ENCODE peak calls at places on chromosomes 16 and 17, in six cellular contexts. B is T-helper 2 cell, U is A549, I is brain microvascular endothelial cell, V is RPMI7951, Z is AG08396. K is an unnamed sample.

GRCh38 chr16:89200124-89200849 is at the start of gene SLC22A31:
- DNase-seq in Z (peak), V (no peak), B (no peak), U (no peak), I (no peak), K (no peak)

GRCh38 chr17:55421179-55421934 is at the start of gene MMD:
- DNase-seq in I (no peak), Z (peak), V (no peak), U (peak), B (no peak), K (peak)

GRCh38 chr17:49687878-49688491 is 10.1 kb upstream of the SPOP start:
- DNase-seq in I (peak), U (no peak), V (peak), Z (no peak), B (peak), K (peak)

GRCh38 chr17:81890447-81891302 is 711 bp downstream of the ALYREF start:
- DNase-seq in U (no peak), I (no peak), B (no peak), V (no peak), Z (no peak), K (peak)

GRCh38 chr16:56245197-56245596 is 53.9 kb downstream of the GNAO1 start:
- DNase-seq in I (no peak), V (peak), Z (no peak), U (no peak), B (no peak), K (no peak)

GRCh38 chr16:84119368-84119767 is 2.6 kb upstream of the MBTPS1 start:
- DNase-seq in B (no peak), U (no peak), V (no peak), I (no peak), Z (no peak), K (no peak)

GRCh38 chr16:55508941-55509920 is at the start of gene LPCAT2:
- DNase-seq in B (no peak), U (peak), V (peak), Z (peak), I (peak), K (no peak)

GRCh38 chr17:58344047-58344790 is 7.8 kb downstream of the SUPT4H1 start:
- DNase-seq in B (peak), U (no peak), V (peak), Z (no peak), I (no peak), K (peak)

GRCh38 chr16:87465306-87465705 is 27.5 kb downstream of the ZCCHC14 start:
- DNase-seq in Z (peak), U (no peak), I (peak), B (no peak), V (peak), K (no peak)

GRCh38 chr16:10191096-10191495 is 8.9 kb upstream of the GRIN2A start:
- DNase-seq in B (no peak), I (no peak), V (no peak), U (no peak), Z (no peak), K (no peak)

GRCh38 chr16:83713597-83713996 is 94.2 kb upstream of the HSBP1 start:
- DNase-seq in Z (no peak), U (peak), I (no peak), B (no peak), V (peak), K (peak)

GRCh38 chr17:77526728-77527355 is 386.1 kb downstream of the SEC14L1 start:
- DNase-seq in U (no peak), V (no peak), B (no peak), I (no peak), Z (no peak), K (no peak)

GRCh38 chr17:73386561-73386960 is 74.8 kb upstream of the CDC42EP4 start:
- DNase-seq in Z (no peak), U (no peak), V (no peak), B (no peak), I (no peak), K (no peak)

GRCh38 chr17:4711671-4712111 is 1.3 kb downstream of the ARRB2 start:
- DNase-seq in Z (no peak), I (no peak), U (no peak), B (no peak), V (no peak), K (peak)

GRCh38 chr16:1183235-1183907 is 30.5 kb downstream of the CACNA1H start:
- DNase-seq in I (peak), U (peak), B (no peak), Z (peak), V (peak), K (no peak)

GRCh38 chr17:64653325-64653984 is 8.7 kb downstream of the SMURF2 start:
- DNase-seq in V (peak), Z (no peak), I (no peak), B (no peak), U (no peak), K (no peak)

GRCh38 chr16:85396879-85397871 is 215.9 kb upstream of the GSE1 start:
- DNase-seq in B (no peak), V (no peak), Z (no peak), I (no peak), U (no peak), K (peak)

GRCh38 chr17:4969551-4970231 is 2.1 kb upstream of the SPAG7 start:
- DNase-seq in B (no peak), V (no peak), I (no peak), Z (peak), U (no peak), K (no peak)